ENCODE peak calls at places on chromosomes 11 and 22, in four cellular contexts. One of them, this sample, is unnamed.

GRCh38 chr22:18980829-18981228 is 44.7 kb upstream of the PRODH start:
- DNase-seq in heart right ventricle: no peak
- DNase-seq in GM20000: no peak
- DNase-seq in GM13977: no peak
- DNase-seq in this sample: no peak

GRCh38 chr22:45497268-45497667 is 5.4 kb upstream of the FBLN1 start:
- DNase-seq in heart right ventricle: no peak
- DNase-seq in GM20000: no peak
- DNase-seq in GM13977: no peak
- DNase-seq in this sample: no peak

GRCh38 chr11:10875430-10876021 is 17.7 kb upstream of the ZBED5 start:
- DNase-seq in heart right ventricle: no peak
- DNase-seq in GM20000: no peak
- DNase-seq in GM13977: no peak
- DNase-seq in this sample: no peak

GRCh38 chr11:47590026-47590861 is 3.8 kb downstream of the FAM180B start:
- DNase-seq in heart right ventricle: peak
- DNase-seq in GM20000: no peak
- DNase-seq in GM13977: no peak
- DNase-seq in this sample: no peak

GRCh38 chr11:1929621-1930447 is 10.3 kb downstream of the TNNT3 start:
- DNase-seq in heart right ventricle: no peak
- DNase-seq in GM20000: no peak
- DNase-seq in GM13977: peak
- DNase-seq in this sample: no peak

GRCh38 chr11:62726156-62727006 is 876 bp downstream of the HNRNPUL2 start:
- DNase-seq in heart right ventricle: no peak
- DNase-seq in GM20000: no peak
- DNase-seq in GM13977: no peak
- DNase-seq in this sample: no peak

GRCh38 chr11:123083623-123084029 is 21.7 kb upstream of the HSPA8 start:
- DNase-seq in heart right ventricle: peak
- DNase-seq in GM20000: no peak
- DNase-seq in GM13977: no peak
- DNase-seq in this sample: no peak

GRCh38 chr11:91243630-91244029 is 981.0 kb upstream of the FAT3 start:
- DNase-seq in heart right ventricle: no peak
- DNase-seq in GM20000: no peak
- DNase-seq in GM13977: no peak
- DNase-seq in this sample: no peak

GRCh38 chr11:17734418-17734911 is at the start of gene KCNC1:
- DNase-seq in heart right ventricle: peak
- DNase-seq in GM20000: peak
- DNase-seq in GM13977: peak
- DNase-seq in this sample: no peak

GRCh38 chr11:107592256-107592655 is 1.3 kb downstream of the ELMOD1 start:
- DNase-seq in heart right ventricle: no peak
- DNase-seq in GM20000: no peak
- DNase-seq in GM13977: peak
- DNase-seq in this sample: no peak

GRCh38 chr11:68117896-68118470 is 3.2 kb downstream of the CHKA start:
- DNase-seq in heart right ventricle: no peak
- DNase-seq in GM20000: no peak
- DNase-seq in GM13977: no peak
- DNase-seq in this sample: no peak

GRCh38 chr22:37001826-37002225 is 17.4 kb downstream of the TST start:
- DNase-seq in heart right ventricle: no peak
- DNase-seq in GM20000: no peak
- DNase-seq in GM13977: no peak
- DNase-seq in this sample: no peak

GRCh38 chr22:36999463-36999862 is 19.8 kb downstream of the TST start:
- DNase-seq in heart right ventricle: no peak
- DNase-seq in GM20000: no peak
- DNase-seq in GM13977: no peak
- DNase-seq in this sample: no peak

GRCh38 chr22:37000676-37001534 is 18.3 kb downstream of the TST start:
- DNase-seq in heart right ventricle: no peak
- DNase-seq in GM20000: no peak
- DNase-seq in GM13977: no peak
- DNase-seq in this sample: no peak

GRCh38 chr22:37002633-37003032 is 16.6 kb downstream of the TST start:
- DNase-seq in heart right ventricle: no peak
- DNase-seq in GM20000: no peak
- DNase-seq in GM13977: no peak
- DNase-seq in this sample: no peak

DNA sequence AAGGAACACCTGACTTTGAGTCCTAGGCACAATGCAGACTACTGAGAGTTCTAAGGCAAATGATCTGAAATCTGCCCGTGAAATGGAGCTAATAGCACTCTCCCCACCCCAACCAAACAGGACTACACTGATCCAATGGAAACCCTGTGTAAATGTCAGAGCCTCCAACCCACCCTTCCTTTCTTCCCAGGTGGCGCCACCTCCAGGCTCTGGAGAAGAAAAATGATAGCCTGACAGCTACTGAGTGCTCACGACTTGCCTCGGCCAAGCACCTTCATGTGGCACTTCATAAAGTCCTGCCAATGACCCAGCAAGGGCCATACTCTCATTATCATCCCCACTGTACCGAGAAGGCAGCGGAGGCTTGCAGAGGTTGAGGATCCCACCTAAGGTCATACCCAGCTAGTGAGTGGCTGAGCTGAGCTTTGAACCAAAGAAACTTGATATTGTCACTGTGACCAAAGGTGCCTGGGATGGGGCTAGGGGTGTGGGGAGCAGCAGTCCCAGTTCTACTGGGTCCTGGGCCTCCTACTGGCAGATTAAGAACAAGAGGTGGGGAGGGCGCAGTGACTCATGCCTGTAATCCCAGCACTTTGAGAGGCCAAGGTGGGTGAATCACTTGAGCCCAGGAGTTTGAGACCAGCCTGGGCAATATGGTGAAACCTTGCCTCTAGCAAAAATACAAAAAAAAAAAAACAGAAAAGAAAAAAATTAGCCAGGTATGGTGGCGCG is 20.5 kb downstream of the TST start:
- DNase-seq in heart right ventricle: no peak
- DNase-seq in GM20000: no peak
- DNase-seq in GM13977: no peak
- DNase-seq in this sample: no peak
- TF ChIP-seq CTCF in heart right ventricle: no peak
- TF ChIP-seq CTCF in GM20000: peak
- TF ChIP-seq CTCF in GM13977: no peak
- TF ChIP-seq CTCF in this sample: no peak

GRCh38 chr11:8309862-8310261 is 46.2 kb upstream of the LMO1 start:
- DNase-seq in heart right ventricle: no peak
- DNase-seq in GM20000: no peak
- DNase-seq in GM13977: no peak
- DNase-seq in this sample: no peak
- TF ChIP-seq CTCF in heart right ventricle: peak
- TF ChIP-seq CTCF in GM20000: no peak
- TF ChIP-seq CTCF in GM13977: no peak
- TF ChIP-seq CTCF in this sample: no peak

DNA sequence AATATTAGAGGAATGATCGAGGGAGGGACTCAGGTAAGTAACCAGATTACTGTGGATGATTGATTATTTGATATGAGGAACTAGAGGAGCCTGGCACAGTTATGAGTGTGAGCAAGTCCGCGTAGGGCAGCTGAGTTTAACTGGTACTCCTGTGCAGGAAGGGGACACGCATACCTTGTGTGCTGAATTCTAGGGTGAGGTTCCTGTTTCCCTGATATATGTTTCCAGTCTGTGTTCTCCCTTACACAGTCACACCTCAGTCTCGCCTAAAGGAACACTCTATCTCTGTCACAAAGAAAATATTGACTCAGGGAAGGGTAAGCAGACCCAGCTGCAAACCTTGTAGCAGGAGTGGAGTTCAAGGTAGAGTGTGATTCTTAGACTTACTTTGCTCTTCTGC is 17.4 kb downstream of the SGSM3 start:
- DNase-seq in heart right ventricle: no peak
- DNase-seq in GM20000: no peak
- DNase-seq in GM13977: no peak
- DNase-seq in this sample: no peak
- TF ChIP-seq CTCF in heart right ventricle: no peak
- TF ChIP-seq CTCF in GM20000: no peak
- TF ChIP-seq CTCF in GM13977: no peak
- TF ChIP-seq CTCF in this sample: no peak

GRCh38 chr11:44177905-44178304 is 82.4 kb downstream of the EXT2 start:
- DNase-seq in heart right ventricle: no peak
- DNase-seq in GM20000: no peak
- DNase-seq in GM13977: no peak
- DNase-seq in this sample: no peak

GRCh38 chr11:44176541-44177213 is 81.2 kb downstream of the EXT2 start:
- DNase-seq in heart right ventricle: no peak
- DNase-seq in GM20000: no peak
- DNase-seq in GM13977: no peak
- DNase-seq in this sample: no peak

GRCh38 chr11:44179173-44179572 is 83.7 kb downstream of the EXT2 start:
- DNase-seq in heart right ventricle: no peak
- DNase-seq in GM20000: no peak
- DNase-seq in GM13977: no peak
- DNase-seq in this sample: no peak

GRCh38 chr11:44180107-44180506 is 84.6 kb downstream of the EXT2 start:
- DNase-seq in heart right ventricle: no peak
- DNase-seq in GM20000: no peak
- DNase-seq in GM13977: no peak
- DNase-seq in this sample: no peak

DNA sequence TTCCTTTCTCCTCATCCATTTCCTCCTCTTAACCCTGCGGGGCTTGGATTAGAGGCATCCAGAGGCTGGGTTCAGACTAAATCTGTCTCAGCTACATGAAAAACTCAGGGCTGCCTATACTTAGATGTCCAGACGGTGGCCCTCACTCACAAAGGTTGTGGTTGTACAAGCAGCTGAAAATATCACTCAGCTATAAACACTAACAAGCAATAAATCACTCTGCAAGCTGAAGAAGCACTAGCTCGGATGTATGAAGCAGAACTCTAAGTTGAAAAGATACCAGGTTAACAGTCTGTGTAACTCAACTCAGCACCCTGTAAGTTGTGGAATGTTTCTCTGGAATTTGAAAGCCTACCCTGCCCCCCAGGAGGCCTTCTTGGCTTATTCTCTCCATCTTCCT is 82.9 kb downstream of the EXT2 start:
- DNase-seq in heart right ventricle: no peak
- DNase-seq in GM20000: no peak
- DNase-seq in GM13977: no peak
- DNase-seq in this sample: no peak
- TF ChIP-seq CTCF in heart right ventricle: no peak
- TF ChIP-seq CTCF in GM20000: no peak
- TF ChIP-seq CTCF in GM13977: no peak
- TF ChIP-seq CTCF in this sample: no peak

DNA sequence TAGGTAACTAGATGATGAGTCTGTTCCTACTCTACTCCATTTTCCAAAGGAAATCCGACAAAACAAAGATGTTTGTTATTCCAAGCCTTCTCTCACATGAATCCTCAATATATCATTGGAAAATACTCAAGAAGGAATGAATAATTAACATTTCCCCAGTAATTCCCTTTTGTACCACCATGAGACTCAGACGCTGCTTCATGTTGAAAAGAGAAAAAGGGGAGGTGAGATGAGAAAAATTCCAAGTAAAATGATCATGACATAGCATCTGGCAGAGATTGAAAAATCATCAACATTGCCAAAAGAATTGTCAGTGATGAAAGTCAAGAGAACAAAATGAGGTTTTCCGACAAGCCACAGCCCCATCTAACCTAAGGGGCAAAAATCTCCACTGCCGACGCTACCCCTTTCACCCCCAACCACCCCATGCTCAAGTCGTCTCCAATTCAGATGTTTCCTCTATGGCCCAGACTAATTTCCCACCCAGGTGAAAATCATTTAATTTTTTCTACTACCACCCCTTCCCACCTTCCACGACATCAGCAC is 1.3 kb downstream of the RAB6A start:
- DNase-seq in heart right ventricle: no peak
- DNase-seq in GM20000: no peak
- DNase-seq in GM13977: no peak
- DNase-seq in this sample: no peak
- TF ChIP-seq CTCF in heart right ventricle: no peak
- TF ChIP-seq CTCF in GM20000: no peak
- TF ChIP-seq CTCF in GM13977: no peak
- TF ChIP-seq CTCF in this sample: no peak

This sample was measured in activated B cell treated with CpG ODN at 0.5 μM for 24 hours.